ENCODE peak calls at places on chromosomes 16 and 17, in seven cellular contexts. One of them, this sample, is unnamed.
A peak's percentile ranks its signal among the peaks of the same experiment; 100 is the strongest.

GRCh38 chr17:63440127-63440769 is 5.9 kb downstream of the CYB561 start:
- DNase-seq in SK-N-SH: peak; percentile 82
- DNase-seq in H1: no peak
- DNase-seq in GM12878: no peak
- DNase-seq in HepG2: no peak
- DNase-seq in K562: no peak
- DNase-seq in A549: no peak
- DNase-seq in this sample: no peak

GRCh38 chr16:14063618-14064581 is 7.2 kb upstream of the MRTFB start:
- DNase-seq in GM12878: no peak
- DNase-seq in A549: no peak
- DNase-seq in SK-N-SH: no peak
- DNase-seq in H1: no peak
- DNase-seq in K562: no peak
- DNase-seq in HepG2: no peak
- DNase-seq in this sample: no peak

GRCh38 chr17:17789828-17790672 is 46.7 kb downstream of the SREBF1 start:
- DNase-seq in A549: no peak
- DNase-seq in GM12878: no peak
- DNase-seq in HepG2: no peak
- DNase-seq in K562: no peak
- DNase-seq in SK-N-SH: peak; percentile 65
- DNase-seq in H1: no peak
- DNase-seq in this sample: no peak

GRCh38 chr16:75102595-75102994 is 14.0 kb downstream of the LDHD start:
- DNase-seq in HepG2: no peak
- DNase-seq in K562: no peak
- DNase-seq in H1: no peak
- DNase-seq in GM12878: no peak
- DNase-seq in A549: no peak
- DNase-seq in SK-N-SH: no peak
- DNase-seq in this sample: no peak

GRCh38 chr17:35094902-35095301 is 24.8 kb downstream of the RAD51D start:
- DNase-seq in K562: no peak
- DNase-seq in A549: peak; percentile 72
- DNase-seq in SK-N-SH: no peak
- DNase-seq in H1: no peak
- DNase-seq in HepG2: peak; percentile 14
- DNase-seq in GM12878: no peak
- DNase-seq in this sample: peak; percentile 93

GRCh38 chr17:4728124-4728523 is 3.1 kb upstream of the MED11 start:
- DNase-seq in H1: no peak
- DNase-seq in K562: no peak
- DNase-seq in A549: peak; percentile 53
- DNase-seq in GM12878: no peak
- DNase-seq in HepG2: no peak
- DNase-seq in SK-N-SH: no peak
- DNase-seq in this sample: no peak

GRCh38 chr16:30896203-30896889 is at the start of gene CTF1:
- DNase-seq in GM12878: no peak
- DNase-seq in SK-N-SH: peak; percentile 85
- DNase-seq in H1: peak; percentile 89
- DNase-seq in HepG2: peak; percentile 39
- DNase-seq in A549: no peak
- DNase-seq in K562: peak; percentile 86
- DNase-seq in this sample: peak; percentile 89

GRCh38 chr16:79299154-79299799 is 301.3 kb downstream of the MAF start:
- DNase-seq in SK-N-SH: peak; percentile 30
- DNase-seq in A549: no peak
- DNase-seq in HepG2: no peak
- DNase-seq in H1: peak; percentile 66
- DNase-seq in K562: no peak
- DNase-seq in GM12878: no peak
- DNase-seq in this sample: no peak

GRCh38 chr16:13110124-13110796 is 208.9 kb downstream of the SHISA9 start:
- DNase-seq in A549: peak; percentile 54
- DNase-seq in GM12878: no peak
- DNase-seq in SK-N-SH: no peak
- DNase-seq in K562: no peak
- DNase-seq in H1: no peak
- DNase-seq in HepG2: peak; percentile 99
- DNase-seq in this sample: no peak

GRCh38 chr17:35079547-35079946 is 16.0 kb upstream of the RFFL start:
- DNase-seq in SK-N-SH: no peak
- DNase-seq in H1: no peak
- DNase-seq in HepG2: peak; percentile 92
- DNase-seq in A549: peak; percentile 82
- DNase-seq in K562: no peak
- DNase-seq in GM12878: no peak
- DNase-seq in this sample: peak; percentile 51

GRCh38 chr17:40501499-40501911 is at the start of gene TNS4:
- DNase-seq in HepG2: peak; percentile 50
- DNase-seq in GM12878: no peak
- DNase-seq in H1: no peak
- DNase-seq in A549: peak; percentile 78
- DNase-seq in K562: no peak
- DNase-seq in SK-N-SH: no peak
- DNase-seq in this sample: no peak

GRCh38 chr17:48457080-48457836 is 27.2 kb upstream of the SKAP1 start:
- DNase-seq in GM12878: no peak
- DNase-seq in K562: peak; percentile 72
- DNase-seq in H1: peak; percentile 85
- DNase-seq in A549: peak; percentile 75
- DNase-seq in SK-N-SH: peak; percentile 72
- DNase-seq in HepG2: peak; percentile 42
- DNase-seq in this sample: peak; percentile 39

GRCh38 chr16:56911771-56912541 is 20.0 kb upstream of the HERPUD1 start:
- DNase-seq in HepG2: no peak
- DNase-seq in H1: no peak
- DNase-seq in K562: no peak
- DNase-seq in GM12878: peak; percentile 72
- DNase-seq in A549: no peak
- DNase-seq in SK-N-SH: no peak
- DNase-seq in this sample: peak; percentile 65

GRCh38 chr17:20216154-20216815 is 207.1 kb downstream of the SPECC1 start:
- DNase-seq in H1: no peak
- DNase-seq in HepG2: no peak
- DNase-seq in GM12878: no peak
- DNase-seq in A549: peak; percentile 48
- DNase-seq in K562: no peak
- DNase-seq in SK-N-SH: no peak
- DNase-seq in this sample: no peak

GRCh38 chr17:50903604-50904521 is 37.7 kb upstream of the TOB1 start:
- DNase-seq in GM12878: no peak
- DNase-seq in HepG2: no peak
- DNase-seq in K562: no peak
- DNase-seq in SK-N-SH: no peak
- DNase-seq in A549: no peak
- DNase-seq in H1: no peak
- DNase-seq in this sample: peak; percentile 84

GRCh38 chr16:57619606-57620315 is 8.7 kb upstream of the ADGRG1 start:
- DNase-seq in SK-N-SH: no peak
- DNase-seq in A549: no peak
- DNase-seq in GM12878: no peak
- DNase-seq in HepG2: peak; percentile 46
- DNase-seq in H1: peak; percentile 47
- DNase-seq in K562: no peak
- DNase-seq in this sample: no peak

GRCh38 chr16:74297296-74297665 is 667 bp downstream of the PSMD7 start:
- DNase-seq in H1: no peak
- DNase-seq in HepG2: peak; percentile 24
- DNase-seq in GM12878: no peak
- DNase-seq in K562: peak; percentile 63
- DNase-seq in A549: no peak
- DNase-seq in SK-N-SH: peak; percentile 56
- DNase-seq in this sample: peak; percentile 19

GRCh38 chr17:29784661-29785060 is 145.4 kb downstream of the SSH2 start:
- DNase-seq in SK-N-SH: no peak
- DNase-seq in A549: peak; percentile 25
- DNase-seq in K562: no peak
- DNase-seq in HepG2: no peak
- DNase-seq in GM12878: no peak
- DNase-seq in H1: no peak
- DNase-seq in this sample: peak; percentile 50

GRCh38 chr17:61159415-61159814 is 240.2 kb upstream of the TBX2 start:
- DNase-seq in K562: no peak
- DNase-seq in GM12878: no peak
- DNase-seq in SK-N-SH: no peak
- DNase-seq in A549: peak; percentile 17
- DNase-seq in H1: no peak
- DNase-seq in HepG2: no peak
- DNase-seq in this sample: peak; percentile 33

GRCh38 chr17:75725504-75725903 is 4.2 kb downstream of the ITGB4 start:
- DNase-seq in HepG2: no peak
- DNase-seq in K562: no peak
- DNase-seq in SK-N-SH: no peak
- DNase-seq in A549: no peak
- DNase-seq in GM12878: no peak
- DNase-seq in H1: no peak
- DNase-seq in this sample: no peak

GRCh38 chr17:48543854-48544355 is 1.0 kb downstream of the HOXB2 start:
- DNase-seq in A549: no peak
- DNase-seq in SK-N-SH: no peak
- DNase-seq in GM12878: no peak
- DNase-seq in K562: peak; percentile 65
- DNase-seq in H1: no peak
- DNase-seq in HepG2: no peak
- DNase-seq in this sample: no peak

GRCh38 chr17:48551601-48552452 is 6.9 kb upstream of the HOXB2 start:
- DNase-seq in GM12878: no peak
- DNase-seq in H1: no peak
- DNase-seq in HepG2: no peak
- DNase-seq in A549: no peak
- DNase-seq in K562: no peak
- DNase-seq in SK-N-SH: no peak
- DNase-seq in this sample: peak; percentile 32

GRCh38 chr17:13417551-13417950 is 184.2 kb downstream of the HS3ST3A1 start:
- DNase-seq in K562: no peak
- DNase-seq in H1: no peak
- DNase-seq in A549: no peak
- DNase-seq in HepG2: no peak
- DNase-seq in SK-N-SH: no peak
- DNase-seq in GM12878: no peak
- DNase-seq in this sample: no peak

GRCh38 chr17:13418891-13419290 is 182.8 kb downstream of the HS3ST3A1 start:
- DNase-seq in H1: no peak
- DNase-seq in GM12878: no peak
- DNase-seq in K562: no peak
- DNase-seq in SK-N-SH: no peak
- DNase-seq in A549: no peak
- DNase-seq in HepG2: no peak
- DNase-seq in this sample: peak; percentile 45

GRCh38 chr17:13413001-13413400 is 188.7 kb downstream of the HS3ST3A1 start:
- DNase-seq in K562: no peak
- DNase-seq in HepG2: no peak
- DNase-seq in A549: no peak
- DNase-seq in SK-N-SH: no peak
- DNase-seq in H1: no peak
- DNase-seq in GM12878: no peak
- DNase-seq in this sample: peak; percentile 25

GRCh38 chr17:13416748-13417363 is 184.9 kb downstream of the HS3ST3A1 start:
- DNase-seq in H1: no peak
- DNase-seq in GM12878: no peak
- DNase-seq in HepG2: no peak
- DNase-seq in A549: no peak
- DNase-seq in K562: no peak
- DNase-seq in SK-N-SH: no peak
- DNase-seq in this sample: no peak

DNA sequence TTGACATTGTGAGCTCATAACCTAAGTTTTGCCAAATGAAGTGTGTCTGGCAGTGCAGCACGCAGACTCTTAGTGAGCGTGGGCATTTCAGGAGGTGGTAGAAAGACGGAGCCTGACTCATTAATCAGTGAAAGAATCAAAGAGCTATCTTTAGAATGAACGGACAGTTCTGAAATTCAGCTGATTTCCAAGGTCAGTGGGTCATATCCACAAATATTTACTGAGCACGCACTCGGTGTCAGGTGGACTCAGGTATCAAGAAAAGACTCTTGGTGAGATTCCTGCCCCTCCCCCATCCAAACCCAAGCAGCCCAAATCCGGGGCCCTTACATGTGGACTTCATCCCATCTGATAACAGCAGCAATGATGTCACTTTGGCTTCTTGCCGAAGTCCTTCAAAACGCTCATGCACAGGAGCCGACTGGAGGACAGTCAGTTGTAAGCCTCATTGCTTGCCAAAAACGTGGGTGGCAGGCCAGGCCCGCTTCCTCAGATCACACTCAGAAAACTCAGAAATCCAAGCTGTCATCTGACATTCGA is 185.8 kb downstream of the HS3ST3A1 start:
- DNase-seq in H1: no peak
- DNase-seq in GM12878: no peak
- DNase-seq in K562: peak; percentile 28
- DNase-seq in SK-N-SH: peak; percentile 74
- DNase-seq in A549: no peak
- DNase-seq in HepG2: peak; percentile 84
- DNase-seq in this sample: peak; percentile 89
- TF ChIP-seq RFX5 in H1: no peak
- TF ChIP-seq RFX5 in GM12878: no peak
- TF ChIP-seq RFX5 in K562: no peak
- TF ChIP-seq RFX5 in SK-N-SH: no peak
- TF ChIP-seq RFX5 in A549: no peak
- TF ChIP-seq RFX5 in HepG2: no peak
- TF ChIP-seq RFX5 in this sample: no peak

DNA sequence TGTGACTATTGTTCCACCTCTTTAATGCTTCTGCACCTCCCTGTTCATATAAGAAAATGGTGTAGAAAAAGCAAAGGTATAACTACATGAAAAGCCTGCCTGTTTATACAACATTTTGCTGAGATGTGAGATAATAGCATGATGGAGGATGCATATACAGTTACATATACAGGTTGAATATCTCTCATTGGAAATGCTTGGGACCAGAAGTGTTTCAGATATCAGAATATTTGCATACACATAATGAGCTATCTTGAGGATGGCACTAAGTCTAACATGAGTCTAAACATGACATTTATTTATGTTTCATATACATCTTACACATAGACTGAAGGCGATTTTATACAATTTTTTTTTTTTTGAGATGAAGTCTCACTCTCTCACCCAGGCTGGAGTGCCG is 5.7 kb upstream of the WSB1 start:
- DNase-seq in K562: no peak
- DNase-seq in A549: no peak
- DNase-seq in GM12878: no peak
- DNase-seq in H1: no peak
- DNase-seq in SK-N-SH: no peak
- DNase-seq in HepG2: no peak
- DNase-seq in this sample: no peak
- TF ChIP-seq RAD21 in K562: no peak
- TF ChIP-seq RAD21 in A549: no peak
- TF ChIP-seq RAD21 in GM12878: no peak
- TF ChIP-seq RAD21 in H1: no peak
- TF ChIP-seq RAD21 in SK-N-SH: no peak
- TF ChIP-seq RAD21 in HepG2: no peak
- TF ChIP-seq RAD21 in this sample: no peak

GRCh38 chr17:69679839-69680238 is 265.3 kb downstream of the MAP2K6 start:
- DNase-seq in K562: no peak
- DNase-seq in SK-N-SH: no peak
- DNase-seq in H1: no peak
- DNase-seq in HepG2: no peak
- DNase-seq in GM12878: no peak
- DNase-seq in A549: no peak
- DNase-seq in this sample: no peak
- TF ChIP-seq RFX5 in K562: no peak
- TF ChIP-seq RFX5 in SK-N-SH: no peak
- TF ChIP-seq RFX5 in H1: no peak
- TF ChIP-seq RFX5 in HepG2: no peak
- TF ChIP-seq RFX5 in GM12878: no peak
- TF ChIP-seq RFX5 in A549: no peak
- TF ChIP-seq RFX5 in this sample: no peak

GRCh38 chr17:8856869-8857575 is 10.5 kb downstream of the PIK3R6 start:
- DNase-seq in A549: no peak
- DNase-seq in HepG2: no peak
- DNase-seq in K562: no peak
- DNase-seq in H1: no peak
- DNase-seq in SK-N-SH: no peak
- DNase-seq in GM12878: no peak
- DNase-seq in this sample: no peak
- TF ChIP-seq RAD21 in A549: no peak
- TF ChIP-seq RAD21 in HepG2: no peak
- TF ChIP-seq RAD21 in K562: no peak
- TF ChIP-seq RAD21 in H1: no peak
- TF ChIP-seq RAD21 in SK-N-SH: no peak
- TF ChIP-seq RAD21 in GM12878: no peak
- TF ChIP-seq RAD21 in this sample: no peak